ENCODE peak calls at places on chromosomes 2 and 18, in six cellular contexts. G is activated CD4-positive, alpha-beta T cell treated with anti-CD3 and anti-CD28 coated beads, Interleukin-2, amount 50 U/mL, for 1 hour; J is stromal cell of bone marrow; Z is left ventricle myocardium inferior; H is AG10803; A is AML-193. F is an unnamed sample.

GRCh38 chr2:105450495-105450894 is 51.6 kb upstream of the FHL2 start:
- DNase-seq in A (no peak), G (no peak), Z (no peak), H (no peak), J (no peak), F (no peak)

GRCh38 chr18:8506251-8507049 is 102.8 kb upstream of the RAB12 start:
- DNase-seq in G (no peak), H (no peak), J (no peak), A (no peak), Z (no peak), F (no peak)

GRCh38 chr2:85584857-85585780 is 888 bp downstream of the VAMP5 start:
- DNase-seq in Z (no peak), G (no peak), A (no peak), J (no peak), H (peak; percentile 81), F (peak; percentile 72)

GRCh38 chr2:393711-394696 is 106.1 kb upstream of the ALKAL2 start:
- DNase-seq in J (no peak), G (peak; percentile 52), A (no peak), Z (no peak), H (peak; percentile 1), F (peak; percentile 46)

GRCh38 chr2:19819097-19820065 is 82.4 kb downstream of the TTC32 start:
- DNase-seq in H (peak; percentile 92), G (no peak), A (no peak), Z (no peak), J (peak; percentile 78), F (peak; percentile 94)

GRCh38 chr2:215447673-215448081 is 11.8 kb upstream of the FN1 start:
- DNase-seq in G (no peak), J (no peak), Z (no peak), A (no peak), H (no peak), F (peak; percentile 75)

GRCh38 chr2:228728961-228729360 is 542.1 kb downstream of the PID1 start:
- DNase-seq in J (no peak), H (peak; percentile 31), G (no peak), A (no peak), Z (no peak), F (no peak)

GRCh38 chr2:173347305-173348168 is 7.1 kb upstream of the CDCA7 start:
- DNase-seq in Z (no peak), A (no peak), G (no peak), J (no peak), H (no peak), F (no peak)

GRCh38 chr2:112603731-112604130 is 19.3 kb downstream of the CHCHD5 start:
- DNase-seq in A (no peak), Z (no peak), G (no peak), H (no peak), J (no peak), F (no peak)

GRCh38 chr18:37778417-37779165 is 213.0 kb upstream of the CELF4 start:
- DNase-seq in A (no peak), Z (peak; percentile 45), J (no peak), H (peak; percentile 19), G (peak; percentile 2), F (peak; percentile 13)

GRCh38 chr18:44093253-44093652 is 587.4 kb upstream of the SETBP1 start:
- DNase-seq in G (no peak), Z (no peak), J (peak; percentile 10), A (no peak), H (no peak), F (no peak)